ENCODE peak calls at places on chromosome 16, in seven cellular contexts. Q is PC-3; S is psoas muscle; H is sigmoid colon; V is IMR-90; I is CD8-positive, alpha-beta memory T cell; N is heart left ventricle. T is an unnamed sample.

GRCh38 chr16:20763461-20764232 is at the start of gene ACSM3:
- DNase-seq in H (peak; percentile 85), V (peak; percentile 76), I (peak; percentile 38), Q (peak; percentile 83), N (peak; percentile 37), S (no peak), T (no peak)

GRCh38 chr16:10181196-10182162 is 749 bp downstream of the GRIN2A start:
- DNase-seq in I (no peak), S (peak; percentile 61), Q (peak; percentile 59), V (peak; percentile 11), N (peak; percentile 63), H (peak; percentile 75), T (peak; percentile 87)

GRCh38 chr16:29875206-29875605 is 12.2 kb upstream of the CDIPT start:
- DNase-seq in I (no peak), H (no peak), V (no peak), S (no peak), Q (no peak), N (no peak), T (no peak)

GRCh38 chr16:67672739-67673662 is 6.4 kb downstream of the C16orf86 start:
- DNase-seq in V (peak; percentile 67), S (peak; percentile 82), Q (peak; percentile 59), H (peak; percentile 83), I (peak; percentile 32), N (peak; percentile 62), T (peak; percentile 74)

GRCh38 chr16:48462146-48462740 is 77.0 kb upstream of the SIAH1 start:
- DNase-seq in N (no peak), S (no peak), Q (peak; percentile 89), I (no peak), V (no peak), H (no peak), T (no peak)

GRCh38 chr16:82835487-82836160 is 208.9 kb downstream of the CDH13 start:
- DNase-seq in S (no peak), V (peak; percentile 54), N (no peak), Q (no peak), H (no peak), I (no peak), T (no peak)

GRCh38 chr16:54632821-54633220 is 297.8 kb upstream of the IRX5 start:
- DNase-seq in N (no peak), Q (no peak), S (no peak), I (no peak), V (no peak), H (no peak), T (no peak)

GRCh38 chr16:75070055-75070841 is 46.3 kb downstream of the LDHD start:
- DNase-seq in N (peak; percentile 37), Q (peak; percentile 55), S (peak; percentile 83), V (no peak), I (no peak), H (peak; percentile 71), T (peak; percentile 90)

GRCh38 chr16:66270333-66270927 is 96.1 kb upstream of the CDH5 start:
- DNase-seq in V (peak; percentile 54), Q (peak; percentile 70), I (peak; percentile 44), H (peak; percentile 78), N (peak; percentile 72), S (peak; percentile 84), T (peak; percentile 91)

GRCh38 chr16:8634991-8635736 is 13.7 kb downstream of the METTL22 start:
- DNase-seq in I (no peak), Q (peak; percentile 22), S (no peak), V (peak; percentile 28), H (peak; percentile 56), N (no peak), T (no peak)

GRCh38 chr16:84084570-84085270 is 32.0 kb downstream of the MBTPS1 start:
- DNase-seq in V (peak; percentile 65), I (peak; percentile 47), H (peak; percentile 70), Q (peak; percentile 67), S (peak; percentile 72), N (peak; percentile 60), T (peak; percentile 52)

GRCh38 chr16:50940275-50940854 is 198.5 kb downstream of the CYLD start:
- DNase-seq in H (no peak), V (no peak), N (no peak), Q (no peak), I (no peak), S (no peak), T (no peak)

GRCh38 chr16:1924095-1924494 is 5.9 kb upstream of the HS3ST6 start:
- DNase-seq in N (no peak), I (no peak), S (no peak), V (no peak), H (no peak), Q (no peak), T (no peak)

GRCh38 chr16:1920727-1921155 is 2.5 kb upstream of the HS3ST6 start:
- DNase-seq in H (no peak), N (no peak), S (no peak), V (no peak), Q (peak; percentile 7), I (no peak), T (peak; percentile 46)

GRCh38 chr16:1926223-1926718 is 8.1 kb upstream of the HS3ST6 start:
- DNase-seq in H (no peak), N (no peak), S (no peak), I (no peak), Q (no peak), V (no peak), T (no peak)

GRCh38 chr16:1922357-1922756 is 4.1 kb upstream of the HS3ST6 start:
- DNase-seq in S (no peak), H (no peak), I (no peak), V (no peak), N (no peak), Q (no peak), T (no peak)

DNA sequence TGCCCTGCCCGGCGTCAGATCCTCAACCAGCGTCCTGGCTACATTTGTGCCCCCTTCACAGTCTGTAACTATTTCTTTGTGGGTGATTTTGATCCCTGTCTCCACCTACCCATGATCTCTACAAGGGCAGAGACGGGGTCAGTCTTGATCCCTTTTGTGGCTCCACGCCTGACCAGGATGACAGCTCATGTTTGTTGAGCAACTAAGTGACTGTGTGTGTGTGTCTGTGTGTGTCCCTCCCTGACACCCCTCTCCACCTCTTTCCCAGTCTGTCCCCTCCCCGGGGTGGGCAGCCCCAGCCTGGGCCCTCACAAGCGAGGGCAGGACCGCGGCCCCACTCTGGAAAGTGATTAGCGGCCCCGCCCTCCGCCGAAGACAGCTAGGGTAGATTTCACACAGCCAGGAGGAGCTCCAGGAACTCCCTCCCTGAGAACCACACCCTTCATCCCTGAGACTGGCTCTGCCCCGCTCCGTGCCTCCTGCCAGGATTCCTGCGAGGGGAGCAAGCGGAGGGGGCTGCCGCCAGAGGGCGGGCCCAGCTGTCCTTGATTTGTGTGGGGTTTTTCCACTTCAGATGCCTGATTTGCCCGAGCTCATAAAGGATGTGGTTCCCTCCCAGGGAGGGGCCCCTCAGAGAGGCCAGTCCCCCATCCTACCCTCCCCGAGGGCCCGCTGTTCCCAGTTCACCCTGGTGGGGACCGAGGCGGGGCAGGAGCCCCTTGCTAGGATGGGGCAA is 5.3 kb upstream of the HS3ST6 start:
- DNase-seq in I (no peak), S (no peak), Q (peak; percentile 46), N (no peak), H (no peak), V (no peak), T (peak; percentile 72)
- H3K27ac ChIP-seq in I (no peak overlapping the region), S (no peak overlapping the region), Q (no peak overlapping the region), N (no peak overlapping the region), H (no peak overlapping the region), V (no peak overlapping the region), T (no peak overlapping the region)

DNA sequence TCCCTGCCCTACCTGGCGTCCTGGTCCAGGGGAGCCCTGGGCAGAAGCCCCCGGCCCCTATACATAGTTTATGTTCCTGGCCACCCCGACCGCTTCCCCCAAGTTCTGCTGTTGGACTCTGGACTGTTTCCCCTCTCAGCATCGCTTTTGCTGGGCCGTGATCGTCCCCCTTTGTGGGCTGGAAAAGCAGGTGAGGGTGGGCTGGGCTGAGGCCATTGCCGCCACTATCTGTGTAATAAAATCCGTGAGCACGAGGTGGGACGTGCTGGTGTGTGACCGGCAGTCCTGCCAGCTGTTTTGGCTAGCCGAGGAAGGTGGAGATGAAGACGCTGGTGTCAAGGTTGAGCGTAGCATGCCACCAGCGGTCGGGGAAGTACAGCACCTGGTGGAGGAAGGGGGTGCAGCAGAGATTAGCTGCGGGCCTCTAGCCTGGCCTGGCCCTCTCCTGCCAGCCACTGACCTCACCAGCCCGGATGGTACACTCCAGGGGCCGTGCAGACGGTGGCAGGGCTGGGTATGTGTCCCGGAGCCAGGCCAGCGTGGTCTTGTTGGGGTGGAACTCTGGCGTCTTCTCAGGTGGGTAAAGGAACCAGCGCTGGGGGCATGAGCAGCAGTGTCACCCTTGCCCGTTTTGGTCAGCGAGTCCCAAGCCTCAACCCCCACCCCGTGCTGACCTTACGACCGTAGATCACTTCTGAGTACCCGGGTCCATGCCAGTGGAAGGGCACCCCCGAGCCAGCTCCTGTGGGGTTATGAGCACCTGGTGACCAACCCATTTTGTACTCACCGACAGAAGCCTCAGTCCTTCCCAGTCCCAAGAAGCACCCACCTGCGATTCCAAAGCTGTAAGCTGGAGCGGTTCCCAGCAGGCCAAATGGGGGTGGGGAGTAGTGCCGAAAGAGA is 1.4 kb downstream of the JMJD8 start:
- DNase-seq in V (no peak), H (peak; percentile 74), Q (no peak), I (no peak), S (no peak), N (no peak), T (no peak)
- H3K27me3 ChIP-seq in V (no peaks in the 10 kb centered on the region), H (no peaks in the 10 kb centered on the region), Q (no peaks in the 10 kb centered on the region), I (no peaks in the 10 kb centered on the region), S (no peaks in the 10 kb centered on the region), N (no peaks in the 10 kb centered on the region), T (no peaks in the 10 kb centered on the region)

DNA sequence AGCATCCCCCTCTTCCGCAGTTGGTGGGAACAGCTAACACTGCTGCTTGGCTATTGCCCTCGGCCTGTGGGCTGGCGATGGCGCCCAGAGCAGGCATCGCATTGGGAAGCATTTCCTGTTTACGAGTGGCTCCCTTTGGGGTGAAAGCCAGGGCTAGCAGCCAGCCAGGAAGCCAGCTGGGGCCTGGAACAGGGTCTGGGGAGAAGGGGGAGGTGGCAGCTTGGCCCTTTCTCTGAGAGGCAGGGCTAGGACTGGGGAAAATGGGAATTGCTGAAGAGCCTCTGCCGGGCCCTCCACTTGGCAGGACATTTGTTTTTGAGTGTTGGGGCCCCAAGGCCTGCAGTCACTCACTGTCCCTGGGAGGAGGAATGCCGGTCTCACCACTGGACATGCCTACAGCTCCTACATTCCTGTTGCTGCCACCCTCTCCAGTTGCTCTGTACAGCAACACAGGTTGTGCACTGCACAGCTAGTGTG is 2.5 kb upstream of the MTSS2 start:
- DNase-seq in S (peak; percentile 89), H (peak; percentile 92), N (no peak), I (no peak), V (peak; percentile 59), Q (no peak), T (peak; percentile 92)
- H3K4me1 ChIP-seq in S (peaks cover 86% of the 10 kb centered on the region), H (peaks cover 84% of the 10 kb centered on the region), N (peaks cover 71% of the 10 kb centered on the region), I (no peaks in the 10 kb centered on the region), V (peaks cover 66% of the 10 kb centered on the region), Q (peaks cover 20% of the 10 kb centered on the region), T (peaks cover 46% of the 10 kb centered on the region)

GRCh38 chr16:88020513-88020885 is 69.3 kb downstream of the BANP start:
- DNase-seq in N (no peak), H (no peak), V (no peak), S (no peak), I (no peak), Q (no peak), T (no peak)

GRCh38 chr16:88017551-88018101 is 66.4 kb downstream of the BANP start:
- DNase-seq in N (no peak), V (no peak), S (no peak), H (peak; percentile 48), Q (no peak), I (no peak), T (no peak)

GRCh38 chr16:88022076-88023042 is 71.1 kb downstream of the BANP start:
- DNase-seq in S (no peak), Q (no peak), H (no peak), V (no peak), I (no peak), N (no peak), T (no peak)

GRCh38 chr16:88017006-88017405 is 65.8 kb downstream of the BANP start:
- DNase-seq in N (no peak), Q (no peak), H (peak; percentile 51), V (no peak), S (no peak), I (no peak), T (no peak)

GRCh38 chr16:88019847-88020512 is 68.7 kb downstream of the BANP start:
- DNase-seq in V (no peak), H (no peak), N (no peak), I (no peak), Q (no peak), S (no peak), T (no peak)
- H3K27ac ChIP-seq in V (no peak overlapping the region), H (no peak overlapping the region), N (no peak overlapping the region), I (no peak overlapping the region), Q (no peak overlapping the region), S (no peak overlapping the region), T (no peak overlapping the region)